ENCODE peak calls at places on chromosomes 4 and X, in nine cellular contexts. B, L, H, R, J, E, G, M and P are unnamed samples.

GRCh38 chrX:103413981-103414380 is 37.6 kb downstream of the BEX3 start:
- DNase-seq in G (no peak), R (no peak), H (no peak), M (no peak), E (no peak), J (no peak), L (no peak), B (no peak), P (no peak)

GRCh38 chr4:41052287-41052686 is 162.1 kb downstream of the APBB2 start:
- DNase-seq in J (no peak), H (no peak), E (no peak), M (no peak), G (no peak), L (no peak), R (no peak), B (no peak), P (no peak)

GRCh38 chr4:142615324-142615665 is 230.8 kb downstream of the INPP4B start:
- DNase-seq in J (no peak), G (no peak), L (peak), H (no peak), R (no peak), E (no peak), B (no peak), M (no peak), P (no peak)

GRCh38 chr4:151798678-151799416 is 38.0 kb upstream of the GATB start:
- DNase-seq in H (no peak), L (peak), R (no peak), J (no peak), M (no peak), E (no peak), B (no peak), G (no peak), P (no peak)

GRCh38 chr4:24643774-24644520 is 59.6 kb upstream of the DHX15 start:
- DNase-seq in L (no peak), B (no peak), J (no peak), H (no peak), E (no peak), M (no peak), R (no peak), G (no peak), P (no peak)

GRCh38 chr4:15706646-15707362 is 3.9 kb downstream of the BST1 start:
- DNase-seq in H (no peak), G (no peak), M (no peak), L (no peak), B (no peak), J (no peak), R (no peak), E (no peak), P (no peak)

GRCh38 chrX:1587161-1587560 is 4.2 kb upstream of the AKAP17A start:
- DNase-seq in G (no peak), J (no peak), M (no peak), B (no peak), L (no peak), E (no peak), R (peak), H (no peak), P (no peak)

GRCh38 chrX:115413246-115413878 is 123.8 kb downstream of the LUZP4 start:
- DNase-seq in B (no peak), R (no peak), L (no peak), E (no peak), G (no peak), H (no peak), J (no peak), M (no peak), P (no peak)

GRCh38 chrX:15939737-15940136 is 85.1 kb upstream of the AP1S2 start:
- DNase-seq in E (no peak), G (no peak), R (no peak), J (no peak), L (no peak), H (no peak), B (no peak), M (no peak), P (no peak)

GRCh38 chr4:56752985-56753384 is 68.5 kb downstream of the SPINK2 start:
- DNase-seq in L (no peak), H (no peak), G (peak), J (no peak), M (no peak), B (peak), R (no peak), E (no peak), P (peak)

GRCh38 chrX:9135901-9136510 is 102.1 kb upstream of the FAM9B start:
- DNase-seq in R (no peak), B (no peak), M (no peak), L (no peak), E (no peak), G (no peak), J (no peak), H (no peak), P (no peak)

GRCh38 chr4:155966661-155967060 is 13.0 kb upstream of the CTSO start:
- DNase-seq in G (no peak), M (no peak), E (no peak), B (no peak), J (no peak), L (no peak), R (no peak), H (no peak), P (no peak)

GRCh38 chrX:94676285-94676684 is 1002.3 kb downstream of the FAM133A start:
- DNase-seq in E (no peak), M (no peak), R (peak), B (no peak), G (no peak), J (no peak), H (no peak), L (no peak), P (no peak)

GRCh38 chr4:8185280-8185679 is 13.8 kb upstream of the SH3TC1 start:
- DNase-seq in R (no peak), L (no peak), H (no peak), G (no peak), J (no peak), B (no peak), E (no peak), M (no peak), P (no peak)

GRCh38 chrX:125436855-125437254 is 117.2 kb downstream of the TEX13C start:
- DNase-seq in R (no peak), B (no peak), M (no peak), H (no peak), J (no peak), L (peak), G (no peak), E (no peak), P (no peak)

GRCh38 chr4:8595237-8596087 is 2.9 kb downstream of the CPZ start:
- DNase-seq in H (no peak), R (no peak), L (no peak), E (no peak), B (peak), M (no peak), G (no peak), J (no peak), P (no peak)

GRCh38 chrX:45900751-45901150 is 644.5 kb downstream of the ZNF674 start:
- DNase-seq in M (no peak), E (no peak), L (no peak), J (no peak), G (no peak), R (no peak), B (no peak), H (no peak), P (no peak)